ENCODE peak calls at places on chromosome 19, in five cellular contexts. U is GM23338, K is GM12878, E is A549, S is HepG2. Y is an unnamed sample.
A peak's percentile ranks its signal among the peaks of the same experiment; 100 is the strongest.

GRCh38 chr19:21321996-21322395 is 7.2 kb downstream of the ZNF708 start:
- DNase-seq in U (no peak), K (no peak), E (no peak), S (no peak), Y (no peak)

GRCh38 chr19:6232567-6232966 is 47.2 kb downstream of the MLLT1 start:
- DNase-seq in U (no peak), K (no peak), E (no peak), S (no peak), Y (no peak)

GRCh38 chr19:34088292-34088691 is 84.0 kb upstream of the LSM14A start:
- DNase-seq in U (no peak), K (no peak), E (no peak), S (no peak), Y (no peak)

GRCh38 chr19:19120308-19121156 is 17.7 kb downstream of the TMEM161A start:
- DNase-seq in U (peak; percentile 99), K (no peak), E (no peak), S (peak; percentile 35), Y (peak; percentile 99)

GRCh38 chr19:51690359-51691121 is 2.6 kb upstream of the SPACA6 start:
- DNase-seq in U (peak; percentile 84), K (no peak), E (peak; percentile 91), S (no peak), Y (peak; percentile 91)

GRCh38 chr19:29785955-29786589 is 25.7 kb upstream of the CCNE1 start:
- DNase-seq in U (peak; percentile 71), K (no peak), E (no peak), S (no peak), Y (peak; percentile 53)

GRCh38 chr19:18418034-18418724 is 1.0 kb upstream of the SSBP4 start:
- DNase-seq in U (no peak), K (no peak), E (no peak), S (no peak), Y (no peak)

GRCh38 chr19:49194408-49194807 is 36.8 kb downstream of the TRPM4 start:
- DNase-seq in U (no peak), K (no peak), E (no peak), S (no peak), Y (no peak)

GRCh38 chr19:7685546-7686445 is 5.2 kb downstream of the TRAPPC5 start:
- DNase-seq in U (no peak), K (no peak), E (no peak), S (no peak), Y (no peak)

GRCh38 chr19:18488838-18489626 is 32.8 kb downstream of the ELL start:
- DNase-seq in U (peak; percentile 85), K (no peak), E (peak; percentile 57), S (peak; percentile 50), Y (peak; percentile 68)

GRCh38 chr19:45621976-45622503 is 17.2 kb downstream of the EML2 start:
- DNase-seq in U (no peak), K (no peak), E (no peak), S (no peak), Y (no peak)

GRCh38 chr19:52494518-52494917 is 33.0 kb upstream of the ZNF808 start:
- DNase-seq in U (no peak), K (no peak), E (no peak), S (no peak), Y (no peak)

GRCh38 chr19:40684280-40684679 is 6.2 kb downstream of the NUMBL start:
- DNase-seq in U (no peak), K (no peak), E (no peak), S (no peak), Y (no peak)

GRCh38 chr19:6556043-6556449 is 25.2 kb downstream of the TNFSF9 start:
- DNase-seq in U (no peak), K (no peak), E (no peak), S (no peak), Y (no peak)

GRCh38 chr19:1978346-1978894 is 37.1 kb downstream of the BTBD2 start:
- DNase-seq in U (no peak), K (no peak), E (no peak), S (no peak), Y (no peak)

GRCh38 chr19:58354478-58355030 is 1.3 kb upstream of the A1BG start:
- DNase-seq in U (no peak), K (no peak), E (no peak), S (no peak), Y (no peak)

GRCh38 chr19:56105090-56105701 is 15.9 kb downstream of the ZNF787 start:
- DNase-seq in U (peak; percentile 92), K (no peak), E (peak; percentile 57), S (peak; percentile 78), Y (no peak)

GRCh38 chr19:46386996-46387712 is 26.2 kb downstream of the CCDC8 start:
- DNase-seq in U (no peak), K (no peak), E (no peak), S (no peak), Y (no peak)

GRCh38 chr19:33604651-33605050 is 17.1 kb upstream of the CHST8 start:
- DNase-seq in U (no peak), K (no peak), E (no peak), S (no peak), Y (no peak)

GRCh38 chr19:4444765-4445741 is 12.5 kb downstream of the UBXN6 start:
- DNase-seq in U (no peak), K (no peak), E (no peak), S (no peak), Y (peak; percentile 9)

GRCh38 chr19:46907880-46908279 is 47.1 kb downstream of the ARHGAP35 start:
- DNase-seq in U (no peak), K (no peak), E (no peak), S (no peak), Y (no peak)

GRCh38 chr19:40560092-40560507 is 16.6 kb upstream of the SHKBP1 start:
- DNase-seq in U (peak; percentile 40), K (no peak), E (no peak), S (no peak), Y (no peak)

GRCh38 chr19:6229951-6230712 is 49.6 kb downstream of the MLLT1 start:
- DNase-seq in U (no peak), K (no peak), E (no peak), S (no peak), Y (no peak)

GRCh38 chr19:47853003-47853402 is 6.0 kb upstream of the TPRX2 start:
- DNase-seq in U (no peak), K (no peak), E (no peak), S (no peak), Y (no peak)

GRCh38 chr19:42540071-42540553 is 11.8 kb upstream of the CEACAM1 start:
- DNase-seq in U (peak; percentile 70), K (no peak), E (no peak), S (no peak), Y (no peak)

GRCh38 chr19:45463241-45463640 is 4.6 kb upstream of the FOSB start:
- DNase-seq in U (no peak), K (no peak), E (no peak), S (no peak), Y (no peak)

GRCh38 chr19:40803857-40804782 is 5.1 kb downstream of the EGLN2 start:
- DNase-seq in U (peak; percentile 56), K (peak; percentile 57), E (no peak), S (peak; percentile 52), Y (peak; percentile 30)

GRCh38 chr19:29535984-29536508 is 10.3 kb downstream of the VSTM2B start:
- DNase-seq in U (peak; percentile 39), K (no peak), E (no peak), S (no peak), Y (no peak)

DNA sequence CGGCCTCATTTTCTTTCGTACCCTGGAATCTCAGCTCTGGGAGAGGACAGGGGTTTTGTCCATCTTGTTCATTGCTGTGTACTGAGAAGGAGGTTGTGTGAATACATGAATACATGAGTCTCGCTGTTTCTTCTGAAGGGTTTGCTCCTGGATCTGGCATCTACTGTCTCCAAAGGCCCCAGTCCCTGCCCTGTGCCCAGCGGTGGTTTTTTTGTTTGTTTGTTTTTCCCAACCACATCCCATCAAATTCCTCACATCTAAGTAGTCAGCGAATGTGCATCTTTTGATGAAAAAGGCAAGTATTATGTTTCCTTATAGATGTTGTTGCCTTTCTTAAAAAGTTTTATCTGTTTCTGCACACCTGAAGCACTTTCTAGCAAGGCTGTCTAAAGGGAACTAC is 12.5 kb downstream of the DCAF15 start:
- DNase-seq in U (no peak), K (no peak), E (no peak), S (no peak), Y (no peak)
- TF ChIP-seq JUNB in U (no peak), K (no peak), E (no peak), S (no peak), Y (no peak)

DNA sequence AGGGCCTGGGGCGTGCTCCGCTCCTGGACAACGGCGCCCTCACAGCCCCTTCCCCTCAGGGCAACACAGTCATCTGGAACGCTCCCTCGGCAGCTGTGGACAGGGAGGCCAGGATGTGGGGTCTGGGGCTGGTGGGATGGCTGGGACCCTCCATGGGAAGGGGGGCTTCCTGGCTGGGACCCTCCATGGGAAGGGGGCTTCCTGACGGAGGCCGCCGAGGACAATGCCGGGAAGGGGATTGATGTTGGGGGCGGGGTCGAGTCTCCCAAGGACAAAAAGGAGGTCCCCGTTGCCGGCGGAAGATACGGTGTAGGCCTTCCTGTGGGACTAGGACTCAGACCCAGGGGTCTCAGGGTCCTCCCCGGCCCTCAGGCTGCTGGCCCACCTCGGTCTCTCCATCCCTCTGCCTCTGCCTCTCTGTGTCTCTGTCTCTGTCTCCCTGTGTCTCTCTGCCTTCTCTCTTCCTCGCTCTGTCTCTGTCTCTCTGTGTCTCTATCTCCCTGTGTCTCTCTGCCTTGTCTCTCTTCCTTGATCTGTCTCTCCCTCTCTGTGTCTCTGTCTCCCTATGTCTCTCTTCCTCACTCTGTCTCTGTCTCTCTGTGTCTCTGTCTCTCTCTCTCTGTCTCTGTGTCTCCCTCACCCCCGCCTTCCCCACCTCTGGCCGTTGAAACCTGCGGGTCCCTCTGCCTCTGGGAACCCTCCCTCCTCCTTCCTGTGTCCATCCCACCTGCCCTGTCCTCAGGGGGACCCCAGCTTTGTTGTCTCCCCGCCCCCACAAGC is 2.7 kb upstream of the MADCAM1 start:
- DNase-seq in U (no peak), K (no peak), E (no peak), S (no peak), Y (no peak)
- TF ChIP-seq JUNB in U (no peak), K (no peak), E (no peak), S (no peak), Y (no peak)

DNA sequence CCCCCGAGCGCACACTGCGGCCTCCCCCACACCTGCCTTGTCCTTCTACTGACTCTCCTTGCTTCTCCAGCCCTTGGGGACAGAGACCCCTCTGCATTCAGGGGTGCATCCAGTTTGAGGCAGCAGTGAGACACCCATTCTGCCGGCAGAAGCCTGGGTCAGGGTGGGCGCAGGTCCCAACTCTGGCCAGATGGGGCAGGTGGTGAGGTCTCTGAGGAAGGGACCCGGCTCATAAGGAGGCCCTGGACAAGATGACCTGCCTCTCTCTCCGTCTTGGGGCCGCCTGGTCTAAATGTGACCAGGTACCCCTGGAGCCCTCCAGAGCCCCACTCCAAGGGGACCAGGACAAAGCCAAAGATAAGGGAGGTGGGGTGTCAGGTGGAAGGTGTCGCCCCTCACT is 6.1 kb downstream of the CHERP start:
- DNase-seq in U (no peak), K (no peak), E (no peak), S (no peak), Y (peak; percentile 18)
- TF ChIP-seq JUNB in U (no peak), K (no peak), E (no peak), S (no peak), Y (no peak)

GRCh38 chr19:32367063-32367462 is 21.7 kb downstream of the ZNF507 start:
- DNase-seq in U (no peak), K (no peak), E (no peak), S (no peak), Y (no peak)

GRCh38 chr19:32364040-32364439 is 18.6 kb downstream of the ZNF507 start:
- DNase-seq in U (no peak), K (no peak), E (no peak), S (no peak), Y (no peak)

GRCh38 chr19:32367948-32368536 is 22.6 kb downstream of the ZNF507 start:
- DNase-seq in U (no peak), K (no peak), E (no peak), S (no peak), Y (no peak)

GRCh38 chr19:32372726-32373613 is 27.6 kb downstream of the ZNF507 start:
- DNase-seq in U (peak; percentile 21), K (no peak), E (no peak), S (peak; percentile 90), Y (no peak)

GRCh38 chr19:32368781-32369180 is 23.4 kb downstream of the ZNF507 start:
- DNase-seq in U (no peak), K (no peak), E (no peak), S (no peak), Y (no peak)
- TF ChIP-seq JUNB in U (no peak), K (no peak), E (no peak), S (no peak), Y (no peak)

Y was measured in K562.